ENCODE peak calls at places on chromosome 18, in six cellular contexts. E is IMR-90, P is mesendoderm, G is H9, Z is mesenchymal stem cell, D is H1. U is an unnamed sample.

GRCh38 chr18:50819027-50819726 is 639 bp downstream of the MRO start:
- DNase-seq in E (no peak), P (peak; percentile 90), G (peak; percentile 87), Z (peak; percentile 1), D (peak; percentile 47), U (peak; percentile 26)

GRCh38 chr18:32067375-32068167 is 24.1 kb upstream of the RNF138 start:
- DNase-seq in E (no peak), P (no peak), G (no peak), Z (no peak), D (no peak), U (no peak)

GRCh38 chr18:72375628-72376027 is 168.5 kb downstream of the CBLN2 start:
- DNase-seq in E (peak; percentile 28), P (no peak), G (no peak), Z (no peak), D (no peak), U (no peak)

GRCh38 chr18:63028380-63028779 is 291.2 kb downstream of the BCL2 start:
- DNase-seq in E (no peak), P (no peak), G (no peak), Z (no peak), D (no peak), U (no peak)

GRCh38 chr18:23725351-23725750 is 36.1 kb downstream of the LAMA3 start:
- DNase-seq in E (no peak), P (no peak), G (no peak), Z (no peak), D (no peak), U (no peak)

GRCh38 chr18:58213445-58213844 is 169.4 kb downstream of the NEDD4L start:
- DNase-seq in E (peak; percentile 93), P (no peak), G (no peak), Z (peak; percentile 95), D (no peak), U (no peak)

GRCh38 chr18:58682429-58683069 is 11.3 kb downstream of the MALT1 start:
- DNase-seq in E (peak; percentile 74), P (peak; percentile 38), G (no peak), Z (peak; percentile 61), D (no peak), U (no peak)

GRCh38 chr18:10023853-10024638 is 110.2 kb downstream of the VAPA start:
- DNase-seq in E (no peak), P (no peak), G (no peak), Z (no peak), D (no peak), U (no peak)

GRCh38 chr18:50162486-50163304 is 32.3 kb downstream of the MYO5B start:
- DNase-seq in E (no peak), P (peak; percentile 16), G (no peak), Z (no peak), D (no peak), U (no peak)

GRCh38 chr18:11532758-11533512 is 76.5 kb upstream of the SLC35G4 start:
- DNase-seq in E (no peak), P (no peak), G (no peak), Z (no peak), D (no peak), U (no peak)

GRCh38 chr18:28494151-28494550 is 317.2 kb upstream of the CDH2 start:
- DNase-seq in E (peak; percentile 4), P (peak; percentile 36), G (no peak), Z (peak; percentile 76), D (no peak), U (no peak)

GRCh38 chr18:22467760-22468553 is 50.2 kb upstream of the CTAGE1 start:
- DNase-seq in E (peak; percentile 100), P (no peak), G (no peak), Z (peak; percentile 98), D (no peak), U (no peak)

GRCh38 chr18:33755918-33756590 is 178.0 kb downstream of the ASXL3 start:
- DNase-seq in E (peak; percentile 93), P (peak; percentile 94), G (no peak), Z (peak; percentile 93), D (peak; percentile 23), U (no peak)

GRCh38 chr18:63241739-63242138 is 77.8 kb downstream of the BCL2 start:
- DNase-seq in E (no peak), P (no peak), G (no peak), Z (no peak), D (no peak), U (no peak)

GRCh38 chr18:13416848-13417247 is 198.3 kb downstream of the LDLRAD4 start:
- DNase-seq in E (no peak), P (no peak), G (no peak), Z (no peak), D (no peak), U (no peak)

GRCh38 chr18:22169011-22169888 is at the start of gene GATA6:
- DNase-seq in E (peak; percentile 91), P (peak; percentile 98), G (peak; percentile 90), Z (peak; percentile 93), D (peak; percentile 80), U (peak; percentile 73)

GRCh38 chr18:5596585-5596984 is 52.8 kb upstream of the EPB41L3 start:
- DNase-seq in E (no peak), P (no peak), G (no peak), Z (no peak), D (no peak), U (no peak)

GRCh38 chr18:46636040-46636630 is 20.9 kb downstream of the LOXHD1 start:
- DNase-seq in E (no peak), P (no peak), G (no peak), Z (no peak), D (no peak), U (no peak)

GRCh38 chr18:49238433-49239042 is 221.9 kb downstream of the DYM start:
- DNase-seq in E (peak; percentile 51), P (no peak), G (no peak), Z (peak; percentile 44), D (no peak), U (peak; percentile 31)

GRCh38 chr18:29753379-29753778 is 1289.2 kb downstream of the DSC3 start:
- DNase-seq in E (peak; percentile 50), P (no peak), G (no peak), Z (peak; percentile 57), D (no peak), U (no peak)

GRCh38 chr18:61554946-61555361 is 221.7 kb downstream of the CDH20 start:
- DNase-seq in E (peak; percentile 24), P (peak; percentile 9), G (no peak), Z (no peak), D (no peak), U (no peak)

GRCh38 chr18:49612515-49613033 is 50.7 kb downstream of the LIPG start:
- DNase-seq in E (no peak), P (peak; percentile 80), G (peak; percentile 78), Z (no peak), D (no peak), U (no peak)

GRCh38 chr18:73881396-73881795 is 266.2 kb downstream of the FBXO15 start:
- DNase-seq in E (no peak), P (no peak), G (no peak), Z (no peak), D (no peak), U (no peak)

GRCh38 chr18:60692277-60692676 is 319.7 kb upstream of the MC4R start:
- DNase-seq in E (no peak), P (peak; percentile 3), G (no peak), Z (no peak), D (no peak), U (no peak)

GRCh38 chr18:41347057-41347456 is 608.0 kb upstream of the PIK3C3 start:
- DNase-seq in E (peak; percentile 94), P (no peak), G (no peak), Z (peak; percentile 77), D (no peak), U (no peak)

GRCh38 chr18:55794288-55795052 is 206.5 kb upstream of the TCF4 start:
- DNase-seq in E (peak; percentile 65), P (no peak), G (no peak), Z (peak; percentile 3), D (no peak), U (no peak)
- H4K8ac ChIP-seq in E (peak overlapping the region; percentile 15), P (peak overlapping the region; percentile 56), G (no peak overlapping the region), Z (no peak overlapping the region), D (no peak overlapping the region), U (no peak overlapping the region)

DNA sequence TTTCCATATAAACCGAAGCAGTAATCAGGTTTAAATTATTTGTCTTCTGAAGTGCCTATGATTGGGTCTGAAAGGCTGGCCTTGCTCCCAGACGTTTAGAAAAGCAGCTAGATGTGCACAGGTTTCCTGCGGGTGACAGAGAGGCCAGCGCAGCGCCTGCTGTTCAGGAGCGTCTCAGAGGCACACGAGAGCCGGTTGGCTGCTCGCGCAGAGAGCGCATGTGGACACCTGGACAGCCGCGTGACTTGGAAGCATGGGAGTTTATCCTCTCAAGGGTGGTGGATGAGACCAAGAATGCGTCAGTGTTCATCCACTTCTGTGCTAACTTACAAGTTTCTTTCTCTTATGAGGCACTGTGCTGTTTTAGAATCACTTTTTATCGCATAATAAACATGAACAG is 303.7 kb downstream of the PTGR3 start:
- DNase-seq in E (no peak), P (no peak), G (no peak), Z (no peak), D (no peak), U (no peak)
- H3K18ac ChIP-seq in E (peak overlapping the region; percentile 57), P (no peak overlapping the region), G (no peak overlapping the region), Z (peak overlapping the region; percentile 28), D (no peak overlapping the region), U (no peak overlapping the region)

DNA sequence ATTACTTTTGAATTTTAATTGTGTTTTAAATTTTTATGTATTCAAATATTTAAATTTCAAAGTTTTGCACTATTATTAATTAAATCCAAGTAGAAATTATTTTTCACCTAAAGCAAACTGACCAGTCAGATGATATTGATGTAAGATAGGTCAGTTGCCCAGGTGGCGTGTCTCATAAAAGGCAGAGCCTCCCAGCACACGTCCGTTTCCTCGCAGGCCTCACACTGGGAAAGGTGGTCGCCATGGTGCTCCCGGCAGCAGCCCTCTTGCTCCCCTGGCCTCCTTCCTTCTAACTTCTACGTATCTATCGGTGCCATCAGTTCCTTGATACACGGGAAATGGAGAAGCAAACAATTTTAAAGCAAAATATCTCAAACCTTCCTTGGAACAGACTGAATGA is 516.8 kb downstream of the GALR1 start:
- DNase-seq in E (no peak), P (no peak), G (no peak), Z (no peak), D (no peak), U (no peak)
- H2BK15ac ChIP-seq in E (no peak overlapping the region), P (no peak overlapping the region), G (no peak overlapping the region), Z (no peak overlapping the region), D (no peak overlapping the region), U (no peak overlapping the region)

GRCh38 chr18:3902676-3903075 is 452.7 kb downstream of the TGIF1 start:
- DNase-seq in E (peak; percentile 50), P (no peak), G (no peak), Z (no peak), D (no peak), U (no peak)
- H4K8ac ChIP-seq in E (peak overlapping the region; percentile 83), P (no peak overlapping the region), G (no peak overlapping the region), Z (no peak overlapping the region), D (no peak overlapping the region), U (no peak overlapping the region)

DNA sequence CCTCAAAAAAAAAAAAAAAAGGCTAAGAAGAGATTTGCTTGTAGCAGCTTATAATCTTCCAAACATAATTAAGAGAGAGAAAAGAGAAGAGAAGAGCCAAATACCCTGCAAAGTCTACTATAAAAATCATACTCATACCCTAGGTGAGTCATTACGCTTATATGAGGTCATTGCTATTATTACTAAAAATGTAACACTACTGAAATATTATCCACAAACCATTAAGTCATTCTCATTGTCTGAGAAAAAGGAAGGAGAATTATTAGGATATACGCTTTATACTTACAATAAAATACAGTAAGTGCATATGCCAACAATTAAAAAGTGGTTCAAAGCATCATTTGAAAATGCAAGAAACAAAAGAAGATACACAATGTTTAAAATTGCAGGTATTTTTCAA is 66.5 kb downstream of the COLEC12 start:
- DNase-seq in E (peak; percentile 55), P (no peak), G (no peak), Z (no peak), D (no peak), U (no peak)
- H3K18ac ChIP-seq in E (no peak overlapping the region), P (no peak overlapping the region), G (no peak overlapping the region), Z (no peak overlapping the region), D (no peak overlapping the region), U (no peak overlapping the region)